ENCODE peak calls at places on chromosomes 16 and 17, in four cellular contexts. C is natural killer cell, A is transverse colon, S is neural progenitor cell. H is an unnamed sample.

GRCh38 chr17:79945591-79946255 is 89.9 kb downstream of the TBC1D16 start:
- DNase-seq in C (no peak), A (no peak), S (no peak), H (no peak)

GRCh38 chr16:12661656-12662172 is 142.0 kb downstream of the CPPED1 start:
- DNase-seq in C (no peak), A (no peak), S (peak; percentile 93), H (no peak)

GRCh38 chr16:51937771-51938170 is 609.2 kb downstream of the TOX3 start:
- DNase-seq in C (no peak), A (no peak), S (no peak), H (no peak)

GRCh38 chr17:78368348-78368747 is 8.5 kb upstream of the SOCS3 start:
- DNase-seq in C (no peak), A (no peak), S (no peak), H (no peak)

GRCh38 chr16:70454221-70455034 is at the start of gene FCSK:
- DNase-seq in C (peak; percentile 68), A (peak; percentile 66), S (peak; percentile 96), H (peak; percentile 90)

GRCh38 chr16:79294568-79294967 is 306.0 kb downstream of the MAF start:
- DNase-seq in C (no peak), A (no peak), S (no peak), H (no peak)

GRCh38 chr16:66223176-66223780 is 143.2 kb upstream of the CDH5 start:
- DNase-seq in C (no peak), A (no peak), S (no peak), H (no peak)

GRCh38 chr16:85829751-85830445 is 30.4 kb downstream of the COX4I1 start:
- DNase-seq in C (no peak), A (peak; percentile 43), S (no peak), H (no peak)

GRCh38 chr16:23914935-23915549 is 79.3 kb downstream of the PRKCB start:
- DNase-seq in C (no peak), A (no peak), S (no peak), H (no peak)

GRCh38 chr16:87295661-87296531 is 21.3 kb downstream of the C16orf95 start:
- DNase-seq in C (no peak), A (no peak), S (no peak), H (no peak)

GRCh38 chr16:50880926-50881325 is 139.0 kb downstream of the CYLD start:
- DNase-seq in C (no peak), A (no peak), S (no peak), H (no peak)

GRCh38 chr16:80034948-80035700 is 434.6 kb upstream of the MAF start:
- DNase-seq in C (no peak), A (no peak), S (no peak), H (no peak)

GRCh38 chr17:68378202-68379149 is 78.8 kb downstream of the WIPI1 start:
- DNase-seq in C (no peak), A (peak; percentile 77), S (peak; percentile 31), H (no peak)

GRCh38 chr16:74718140-74718539 is 17.5 kb upstream of the MLKL start:
- DNase-seq in C (no peak), A (no peak), S (no peak), H (no peak)

GRCh38 chr16:50699345-50700159 is 6.1 kb downstream of the NOD2 start:
- DNase-seq in C (no peak), A (no peak), S (no peak), H (no peak)

GRCh38 chr17:37743612-37743874 is 1.3 kb downstream of the HNF1B start:
- DNase-seq in C (no peak), A (peak; percentile 73), S (peak; percentile 66), H (no peak)

GRCh38 chr17:79627766-79628690 is 17.2 kb upstream of the RBFOX3 start:
- DNase-seq in C (peak; percentile 8), A (no peak), S (no peak), H (no peak)

GRCh38 chr17:68782829-68783228 is 172.4 kb downstream of the ABCA8 start:
- DNase-seq in C (no peak), A (no peak), S (no peak), H (no peak)

GRCh38 chr16:3119286-3119685 is 6.9 kb downstream of the ZNF205 start:
- DNase-seq in C (no peak), A (no peak), S (no peak), H (no peak)

GRCh38 chr16:65480276-65480675 is 358.4 kb upstream of the CDH11 start:
- DNase-seq in C (no peak), A (no peak), S (no peak), H (no peak)

GRCh38 chr16:47018223-47018891 is 44.9 kb upstream of the DNAJA2 start:
- DNase-seq in C (no peak), A (peak; percentile 66), S (peak; percentile 73), H (peak; percentile 93)

GRCh38 chr17:36525113-36525512 is 9.6 kb downstream of the MYO19 start:
- DNase-seq in C (no peak), A (no peak), S (no peak), H (no peak)

GRCh38 chr17:17684901-17685774 is 3.9 kb downstream of the RAI1 start:
- DNase-seq in C (no peak), A (no peak), S (no peak), H (no peak)

GRCh38 chr17:82283208-82283749 is 9.8 kb upstream of the CSNK1D start:
- DNase-seq in C (no peak), A (no peak), S (no peak), H (no peak)

GRCh38 chr16:8908779-8909468 is 26.8 kb downstream of the LITAFD start:
- DNase-seq in C (no peak), A (no peak), S (no peak), H (no peak)

GRCh38 chr17:82881900-82882714 is 42.3 kb upstream of the ZNF750 start:
- DNase-seq in C (no peak), A (peak; percentile 51), S (no peak), H (no peak)

GRCh38 chr16:70556063-70556462 is 32.4 kb downstream of the SF3B3 start:
- DNase-seq in C (no peak), A (no peak), S (no peak), H (no peak)

GRCh38 chr17:37541880-37542675 is 52.4 kb downstream of the DUSP14 start:
- DNase-seq in C (no peak), A (no peak), S (no peak), H (no peak)

GRCh38 chr16:83706394-83706793 is 101.4 kb upstream of the HSBP1 start:
- DNase-seq in C (no peak), A (no peak), S (no peak), H (no peak)

GRCh38 chr17:36674278-36674650 is 72.9 kb downstream of the MRM1 start:
- DNase-seq in C (no peak), A (peak; percentile 20), S (no peak), H (no peak)

GRCh38 chr16:28491080-28491969 is 549 bp downstream of the CLN3 start:
- DNase-seq in C (no peak), A (peak; percentile 53), S (peak; percentile 64), H (peak; percentile 24)

GRCh38 chr16:89498839-89499238 is 8.5 kb upstream of the ANKRD11 start:
- DNase-seq in C (no peak), A (peak; percentile 25), S (no peak), H (no peak)

GRCh38 chr17:80855196-80855967 is 136.3 kb upstream of the CHMP6 start:
- DNase-seq in C (no peak), A (peak; percentile 5), S (no peak), H (no peak)

GRCh38 chr17:67105213-67105612 is 60.9 kb downstream of the CACNG1 start:
- DNase-seq in C (no peak), A (no peak), S (no peak), H (no peak)

GRCh38 chr16:84084570-84085270 is 32.0 kb downstream of the MBTPS1 start:
- DNase-seq in C (peak; percentile 36), A (peak; percentile 74), S (peak; percentile 83), H (peak; percentile 81)

GRCh38 chr17:32007463-32008298 is 498 bp downstream of the LRRC37B start:
- DNase-seq in C (peak; percentile 44), A (peak; percentile 28), S (peak; percentile 67), H (peak; percentile 59)

GRCh38 chr17:37769050-37769449 is 24.2 kb upstream of the HNF1B start:
- DNase-seq in C (no peak), A (no peak), S (no peak), H (no peak)

GRCh38 chr17:80992948-80993624 is 1.4 kb downstream of the CHMP6 start:
- DNase-seq in C (no peak), A (no peak), S (no peak), H (peak; percentile 64)

GRCh38 chr17:45019177-45019711 is 32.2 kb downstream of the DCAKD start:
- DNase-seq in C (peak; percentile 38), A (peak; percentile 51), S (peak; percentile 53), H (peak; percentile 77)

GRCh38 chr17:45013021-45013997 is 38.1 kb downstream of the DCAKD start:
- DNase-seq in C (no peak), A (no peak), S (peak; percentile 35), H (no peak)

GRCh38 chr17:45018514-45019176 is 32.8 kb downstream of the DCAKD start:
- DNase-seq in C (peak; percentile 24), A (peak; percentile 41), S (peak; percentile 31), H (peak; percentile 62)

GRCh38 chr17:45016237-45016636 is 35.2 kb downstream of the DCAKD start:
- DNase-seq in C (no peak), A (no peak), S (no peak), H (no peak)

GRCh38 chr17:45016823-45017222 is 34.6 kb downstream of the DCAKD start:
- DNase-seq in C (no peak), A (no peak), S (peak; percentile 41), H (no peak)
- TF ChIP-seq CTCF in C (no peak), A (no peak), S (peak; percentile 42), H (peak; percentile 43)

GRCh38 chr16:64051826-64052225 is 1070.0 kb downstream of the CDH11 start:
- DNase-seq in C (no peak), A (no peak), S (peak; percentile 42), H (no peak)
- TF ChIP-seq CTCF in C (no peak), A (no peak), S (peak; percentile 71), H (peak; percentile 42)

DNA sequence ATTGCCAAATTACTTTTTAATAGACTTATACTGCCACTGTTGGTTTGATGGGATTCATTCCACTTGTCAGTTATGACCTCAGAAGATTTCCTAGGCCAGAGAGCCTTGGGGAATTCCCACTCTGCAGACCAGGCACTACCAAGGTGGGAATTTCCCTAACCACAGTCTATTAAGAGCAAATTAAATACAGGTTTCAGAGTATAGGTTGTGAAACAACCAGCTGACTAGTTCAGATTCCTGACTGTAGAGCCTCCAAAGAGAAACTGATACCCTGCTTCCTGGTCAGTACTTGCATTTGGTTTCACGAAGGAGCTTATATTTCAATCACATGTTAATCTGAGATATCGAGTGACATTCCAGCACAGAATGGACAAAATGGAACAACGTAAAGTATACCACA is 186.5 kb downstream of the STX8 start:
- DNase-seq in C (no peak), A (no peak), S (no peak), H (peak; percentile 65)
- TF ChIP-seq CTCF in C (no peak), A (no peak), S (no peak), H (no peak)

GRCh38 chr16:19474617-19475016 is 47.3 kb downstream of the GDE1 start:
- DNase-seq in C (no peak), A (no peak), S (peak; percentile 20), H (no peak)

GRCh38 chr16:19481291-19481690 is 40.6 kb downstream of the GDE1 start:
- DNase-seq in C (no peak), A (no peak), S (no peak), H (no peak)

GRCh38 chr16:19479302-19479721 is 42.6 kb downstream of the GDE1 start:
- DNase-seq in C (no peak), A (no peak), S (no peak), H (no peak)

GRCh38 chr16:19481769-19482168 is 40.1 kb downstream of the GDE1 start:
- DNase-seq in C (no peak), A (no peak), S (no peak), H (no peak)

GRCh38 chr16:19478505-19478904 is 43.4 kb downstream of the GDE1 start:
- DNase-seq in C (no peak), A (no peak), S (no peak), H (no peak)
- TF ChIP-seq CTCF in C (no peak), A (no peak), S (no peak), H (no peak)

GRCh38 chr17:65219124-65219523 is 82.0 kb downstream of the RGS9 start:
- DNase-seq in C (no peak), A (no peak), S (no peak), H (no peak)
- TF ChIP-seq CTCF in C (no peak), A (no peak), S (peak; percentile 27), H (no peak)